ENCODE peak calls at places on chromosomes 1 and 21, in four cellular contexts. I is foreskin fibroblast, M is colonic mucosa, K is ascending aorta. C is an unnamed sample.

GRCh38 chr1:88998716-88999115 is 6.3 kb upstream of the KYAT3 start:
- DNase-seq in I (no peak), M (no peak), K (no peak), C (peak)

GRCh38 chr21:43940329-43940653 is 71.8 kb upstream of the TRAPPC10 start:
- DNase-seq in I (no peak), K (no peak), M (no peak), C (no peak)

GRCh38 chr1:43982798-43983197 is 3.8 kb downstream of the B4GALT2 start:
- DNase-seq in K (no peak), I (no peak), M (no peak), C (no peak)

GRCh38 chr1:197462539-197462938 is 194.5 kb downstream of the CRB1 start:
- DNase-seq in I (no peak), K (no peak), M (no peak), C (no peak)

GRCh38 chr1:36211841-36212240 is 12.4 kb upstream of the THRAP3 start:
- DNase-seq in M (no peak), K (no peak), I (no peak), C (no peak)

GRCh38 chr1:154442006-154442740 is 37.0 kb downstream of the IL6R start:
- DNase-seq in I (no peak), K (no peak), M (no peak), C (no peak)

GRCh38 chr1:19079983-19080472 is 123.6 kb upstream of the IFFO2 start:
- DNase-seq in M (no peak), I (no peak), K (no peak), C (peak)

GRCh38 chr1:12496154-12496961 is 121.7 kb downstream of the DHRS3 start:
- DNase-seq in I (no peak), K (no peak), M (no peak), C (no peak)

GRCh38 chr1:23797478-23798448 is 2.8 kb downstream of the GALE start:
- DNase-seq in K (no peak), I (no peak), M (no peak), C (no peak)

GRCh38 chr1:23799255-23799569 is 1.3 kb downstream of the GALE start:
- DNase-seq in M (no peak), I (no peak), K (no peak), C (no peak)

GRCh38 chr1:23795676-23796465 is 4.7 kb downstream of the GALE start:
- DNase-seq in M (no peak), I (no peak), K (no peak), C (no peak)

GRCh38 chr1:23798662-23799142 is 1.9 kb downstream of the GALE start:
- DNase-seq in I (no peak), M (no peak), K (no peak), C (no peak)

GRCh38 chr1:23796466-23797271 is 3.9 kb downstream of the GALE start:
- DNase-seq in M (peak), I (no peak), K (no peak), C (no peak)
- TF ChIP-seq CTCF in M (peak), I (no peak), K (no peak), C (no peak)

GRCh38 chr1:42267904-42268303 is 67.1 kb downstream of the FOXJ3 start:
- DNase-seq in I (no peak), K (no peak), M (no peak), C (no peak)

GRCh38 chr1:42263019-42263418 is 72.0 kb downstream of the FOXJ3 start:
- DNase-seq in K (no peak), I (no peak), M (no peak), C (no peak)

GRCh38 chr1:42264791-42265190 is 70.2 kb downstream of the FOXJ3 start:
- DNase-seq in I (no peak), M (no peak), K (no peak), C (no peak)

GRCh38 chr1:42260376-42261078 is 74.5 kb downstream of the FOXJ3 start:
- DNase-seq in K (no peak), M (no peak), I (no peak), C (no peak)

GRCh38 chr1:42266253-42267135 is 68.5 kb downstream of the FOXJ3 start:
- DNase-seq in I (no peak), M (no peak), K (no peak), C (no peak)
- TF ChIP-seq CTCF in I (no peak), M (no peak), K (no peak), C (no peak)

GRCh38 chr21:17688912-17689874 is 76.5 kb upstream of the BTG3 start:
- DNase-seq in I (no peak), M (peak), K (no peak), C (peak)
- TF ChIP-seq CTCF in I (peak), M (no peak), K (no peak), C (peak)

GRCh38 chr1:164682570-164682969 is 123.6 kb downstream of the PBX1 start:
- DNase-seq in M (no peak), K (no peak), I (no peak), C (no peak)

GRCh38 chr1:164685656-164686055 is 126.7 kb downstream of the PBX1 start:
- DNase-seq in I (no peak), M (no peak), K (no peak), C (no peak)

GRCh38 chr1:164688791-164689190 is 129.8 kb downstream of the PBX1 start:
- DNase-seq in M (no peak), K (no peak), I (no peak), C (no peak)

GRCh38 chr1:164683235-164683634 is 124.3 kb downstream of the PBX1 start:
- DNase-seq in M (no peak), K (no peak), I (no peak), C (no peak)

GRCh38 chr1:164685247-164685646 is 126.3 kb downstream of the PBX1 start:
- DNase-seq in M (no peak), K (no peak), I (no peak), C (no peak)
- TF ChIP-seq CTCF in M (no peak), K (no peak), I (no peak), C (no peak)

GRCh38 chr1:3469849-3470649 is 15.6 kb downstream of the ARHGEF16 start:
- DNase-seq in M (no peak), I (no peak), K (no peak), C (no peak)

GRCh38 chr1:3470650-3471355 is 16.3 kb downstream of the ARHGEF16 start:
- DNase-seq in I (no peak), K (no peak), M (no peak), C (no peak)

GRCh38 chr1:3472906-3473305 is 18.4 kb downstream of the ARHGEF16 start:
- DNase-seq in M (no peak), K (no peak), I (no peak), C (no peak)

GRCh38 chr1:3472088-3472850 is 17.8 kb downstream of the ARHGEF16 start:
- DNase-seq in M (no peak), I (no peak), K (no peak), C (no peak)

DNA sequence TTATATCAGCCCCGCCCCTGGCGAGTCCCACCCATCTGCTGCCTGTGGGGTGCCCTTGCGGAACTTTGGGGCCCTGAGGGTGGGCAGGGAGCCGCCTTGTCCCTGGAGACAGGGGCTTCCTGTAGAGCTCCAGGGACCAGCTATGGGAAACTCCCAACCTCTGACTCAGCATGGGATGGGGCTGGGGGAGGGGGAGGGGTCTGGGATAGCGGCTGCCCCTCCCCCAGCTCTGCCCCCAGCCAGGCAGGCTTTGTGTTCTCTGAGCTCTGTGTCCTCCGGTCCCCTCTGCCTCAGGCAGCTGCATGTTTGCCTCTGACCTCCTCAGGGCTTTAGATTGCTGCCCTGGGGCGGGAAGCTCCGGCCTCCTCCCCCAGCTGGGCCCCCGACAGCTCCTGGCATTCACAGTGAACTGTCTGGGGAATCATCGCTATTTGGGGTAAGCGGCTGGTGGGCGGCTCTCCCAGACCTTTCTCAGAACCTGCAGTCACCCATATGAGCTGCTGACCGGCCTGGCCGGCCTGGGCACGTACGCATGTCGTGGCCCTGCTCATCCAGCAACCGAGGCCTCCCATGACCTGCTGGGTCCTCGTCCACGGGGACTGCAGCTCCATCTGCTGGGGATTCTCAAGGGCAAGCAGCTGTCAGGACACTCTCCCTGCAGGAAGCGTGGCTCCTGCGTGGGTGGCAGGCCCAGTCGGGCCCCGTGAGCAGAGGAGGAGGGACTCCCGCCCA is 17.1 kb downstream of the ARHGEF16 start:
- DNase-seq in K (no peak), M (no peak), I (peak), C (peak)
- TF ChIP-seq CTCF in K (peak), M (no peak), I (peak), C (peak)

DNA sequence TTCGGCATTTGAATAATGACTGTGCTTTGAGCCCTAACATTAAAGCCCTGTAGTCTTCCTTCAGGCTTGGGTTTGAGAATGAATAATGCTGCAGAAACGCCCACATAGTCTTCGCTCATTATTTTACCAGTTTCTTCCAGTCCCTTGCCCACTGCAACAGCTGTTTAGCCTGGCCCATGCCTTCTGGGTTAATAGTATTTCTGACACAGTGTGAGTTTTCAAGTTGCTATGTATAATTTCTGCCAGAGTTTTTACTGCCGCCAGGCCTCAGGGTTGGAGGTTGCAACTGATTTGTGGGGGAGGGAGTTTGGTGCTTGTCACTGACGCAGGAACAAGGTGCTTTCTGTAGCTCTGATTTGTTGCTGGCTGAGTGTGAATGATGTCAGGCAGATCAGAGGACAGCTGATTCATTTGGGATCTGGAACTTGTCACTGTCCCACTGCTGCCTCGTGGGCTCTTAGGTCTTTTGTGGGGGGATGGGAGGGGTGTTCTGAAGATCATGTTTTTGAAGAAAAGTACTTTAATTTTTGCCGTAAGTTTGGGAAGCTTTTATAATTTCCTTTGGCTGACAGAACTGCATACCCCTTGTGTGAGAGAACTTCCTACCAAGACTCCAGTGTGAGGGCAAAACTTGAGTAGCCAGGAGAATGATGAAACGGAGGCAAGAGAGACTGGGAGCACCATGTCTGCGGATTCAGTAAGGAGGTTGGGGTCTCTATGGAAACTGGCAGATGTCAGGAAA is 109.9 kb downstream of the MAST2 start:
- DNase-seq in K (peak), I (peak), M (peak), C (peak)
- TF ChIP-seq CTCF in K (no peak), I (no peak), M (no peak), C (no peak)

DNA sequence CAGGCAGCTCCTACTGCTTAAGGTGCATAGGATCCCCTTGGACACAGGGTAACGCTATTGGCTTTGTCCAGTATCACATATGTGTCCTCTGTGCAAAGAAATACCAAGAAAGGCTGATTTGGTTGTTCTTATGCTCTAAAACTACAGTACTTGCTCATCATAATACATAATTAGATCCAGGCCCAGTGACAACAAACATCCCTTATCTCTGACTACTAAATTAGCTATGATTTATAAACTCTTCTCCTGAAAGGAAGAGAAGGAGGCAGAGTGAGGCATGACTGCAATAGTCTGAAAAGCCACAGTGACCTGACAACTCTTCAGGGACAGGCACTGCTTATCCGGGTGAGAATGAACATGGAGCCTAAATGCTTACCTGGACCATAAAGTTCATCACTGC is 30.7 kb downstream of the MGST3 start:
- DNase-seq in M (no peak), K (no peak), I (no peak), C (no peak)
- TF ChIP-seq CTCF in M (no peak), K (no peak), I (no peak), C (no peak)

GRCh38 chr1:201347498-201348210 is 29.8 kb downstream of the TNNT2 start:
- DNase-seq in M (no peak), K (no peak), I (no peak), C (no peak)
- TF ChIP-seq CTCF in M (no peak), K (no peak), I (no peak), C (no peak)

C was measured in HFFc6.